ENCODE peak calls at places on chromosomes 5 and 9, in eight cellular contexts. W, C, O, A, T, Q, I and U are unnamed samples.

GRCh38 chr5:157459715-157460599 is at the start of gene NIPAL4:
- DNase-seq in C (no peak), Q (peak), A (no peak), W (peak), I (no peak), T (no peak), O (no peak), U (no peak)

GRCh38 chr5:165296401-165297130 is 1791.1 kb downstream of the MAT2B start:
- DNase-seq in A (no peak), O (no peak), I (no peak), Q (no peak), T (no peak), C (no peak), W (no peak), U (no peak)

GRCh38 chr5:96984506-96985192 is 48.8 kb downstream of the LNPEP start:
- DNase-seq in T (no peak), Q (no peak), W (no peak), C (no peak), A (no peak), I (no peak), O (peak), U (peak)

GRCh38 chr5:172133359-172134029 is 54.5 kb downstream of the STK10 start:
- DNase-seq in O (peak), C (no peak), T (peak), A (no peak), I (peak), Q (peak), W (no peak), U (peak)

GRCh38 chr9:25418974-25419373 is 259.3 kb downstream of the TUSC1 start:
- DNase-seq in I (no peak), Q (no peak), A (no peak), T (no peak), C (no peak), O (peak), W (no peak), U (no peak)

GRCh38 chr9:128254362-128254761 is 21.4 kb downstream of the GOLGA2 start:
- DNase-seq in C (no peak), W (no peak), T (no peak), Q (no peak), I (no peak), O (no peak), A (no peak), U (no peak)

GRCh38 chr9:120931278-120932085 is 4.9 kb upstream of the TRAF1 start:
- DNase-seq in O (peak), C (no peak), Q (peak), W (no peak), I (no peak), T (no peak), A (no peak), U (peak)

GRCh38 chr5:84301535-84301934 is 83.1 kb downstream of the EDIL3 start:
- DNase-seq in Q (no peak), I (no peak), W (peak), O (peak), C (no peak), T (no peak), A (no peak), U (no peak)

GRCh38 chr9:3508531-3509374 is 17.0 kb downstream of the RFX3 start:
- DNase-seq in A (no peak), I (no peak), Q (no peak), O (peak), T (no peak), W (peak), C (no peak), U (no peak)

GRCh38 chr5:63194126-63194525 is 615.5 kb downstream of the LRRC70 start:
- DNase-seq in W (no peak), O (no peak), I (no peak), C (no peak), T (no peak), Q (no peak), A (no peak), U (no peak)

GRCh38 chr9:91966503-91966902 is 16.5 kb upstream of the ROR2 start:
- DNase-seq in T (no peak), A (no peak), O (no peak), I (peak), W (no peak), Q (no peak), C (no peak), U (peak)

GRCh38 chr5:74412064-74412463 is 228.5 kb downstream of the ENC1 start:
- DNase-seq in T (no peak), I (no peak), C (no peak), O (no peak), A (no peak), W (no peak), Q (no peak), U (no peak)

GRCh38 chr9:137972988-137973470 is 95.4 kb downstream of the CACNA1B start:
- DNase-seq in T (no peak), C (no peak), I (no peak), A (no peak), W (no peak), O (no peak), Q (no peak), U (no peak)

GRCh38 chr9:93667006-93667405 is 90.6 kb downstream of the PHF2 start:
- DNase-seq in Q (peak), I (no peak), T (no peak), O (no peak), C (no peak), A (no peak), W (no peak), U (no peak)

GRCh38 chr5:82335807-82336206 is 57.7 kb upstream of the RPS23 start:
- DNase-seq in W (no peak), O (no peak), Q (peak), I (peak), C (no peak), A (no peak), T (no peak), U (peak)

GRCh38 chr5:33929925-33930690 is 6.1 kb upstream of the RXFP3 start:
- DNase-seq in T (peak), Q (no peak), W (no peak), I (no peak), O (no peak), C (no peak), A (no peak), U (peak)

GRCh38 chr5:115100556-115100955 is 69.2 kb downstream of the TRIM36 start:
- DNase-seq in C (no peak), W (no peak), I (peak), A (no peak), Q (peak), O (no peak), T (no peak), U (peak)

GRCh38 chr5:173984218-173984617 is 4.8 kb upstream of the C5orf47 start:
- DNase-seq in Q (no peak), W (peak), C (peak), A (no peak), O (peak), T (no peak), I (no peak), U (no peak)

GRCh38 chr5:137442660-137443059 is 56.5 kb downstream of the SPOCK1 start:
- DNase-seq in A (no peak), T (no peak), W (no peak), C (no peak), I (no peak), O (no peak), Q (no peak), U (no peak)

GRCh38 chr9:120579139-120579749 is 723 bp downstream of the CDK5RAP2 start:
- DNase-seq in Q (no peak), A (no peak), O (no peak), C (no peak), W (peak), T (no peak), I (no peak), U (no peak)

GRCh38 chr5:175478008-175478383 is 364 bp upstream of the SFXN1 start:
- DNase-seq in O (no peak), A (no peak), I (no peak), W (no peak), T (no peak), C (no peak), Q (no peak), U (no peak)

GRCh38 chr9:90925581-90926257 is 124.1 kb downstream of the SYK start:
- DNase-seq in Q (no peak), T (peak), O (peak), I (peak), C (no peak), A (no peak), W (peak), U (peak)

GRCh38 chr9:114869845-114870244 is 60.5 kb downstream of the TNFSF8 start:
- DNase-seq in I (no peak), T (no peak), O (no peak), A (no peak), Q (no peak), C (no peak), W (no peak), U (no peak)

GRCh38 chr5:11595045-11595444 is 309.2 kb downstream of the CTNND2 start:
- DNase-seq in A (no peak), O (no peak), Q (no peak), C (no peak), T (no peak), I (no peak), W (no peak), U (no peak)

GRCh38 chr5:11619339-11620028 is 284.8 kb downstream of the CTNND2 start:
- DNase-seq in O (peak), I (no peak), Q (no peak), T (no peak), W (peak), A (no peak), C (no peak), U (no peak)

GRCh38 chr5:130836729-130837660 is 328.1 kb downstream of the HINT1 start:
- DNase-seq in Q (no peak), T (no peak), A (no peak), O (peak), I (no peak), C (no peak), W (peak), U (peak)
- H3K4me3 ChIP-seq in Q (peak), T (no peak), A (no peak), O (peak), I (peak), C (no peak), W (peak), U (peak)

GRCh38 chr5:139193928-139194327 is 4.2 kb downstream of the SIL1 start:
- DNase-seq in A (no peak), T (no peak), W (peak), Q (no peak), O (no peak), I (no peak), C (no peak), U (no peak)
- TF ChIP-seq CTCF in A (peak), T (peak), W (no peak), Q (peak), O (peak), I (peak), C (peak), U (peak)

GRCh38 chr9:21555911-21556310 is 73.8 kb upstream of the IFNE start:
- DNase-seq in T (no peak), A (no peak), O (peak), W (peak), C (no peak), Q (no peak), I (no peak), U (no peak)

GRCh38 chr9:21556581-21557427 is 74.7 kb upstream of the IFNE start:
- DNase-seq in A (no peak), Q (no peak), C (no peak), W (no peak), O (peak), T (no peak), I (no peak), U (no peak)

GRCh38 chr9:21552244-21552825 is 70.2 kb upstream of the IFNE start:
- DNase-seq in O (no peak), Q (no peak), W (no peak), C (no peak), I (no peak), A (no peak), T (no peak), U (no peak)

GRCh38 chr9:21553441-21553840 is 71.3 kb upstream of the IFNE start:
- DNase-seq in W (no peak), O (no peak), T (no peak), A (no peak), C (no peak), I (no peak), Q (no peak), U (no peak)

GRCh38 chr9:21554813-21555212 is 72.7 kb upstream of the IFNE start:
- DNase-seq in W (no peak), C (no peak), I (no peak), A (no peak), Q (no peak), O (no peak), T (no peak), U (no peak)
- H3K4me3 ChIP-seq in W (peak), C (peak), I (no peak), A (no peak), Q (no peak), O (peak), T (no peak), U (no peak)

GRCh38 chr5:116237917-116238502 is 153.2 kb downstream of the COMMD10 start:
- DNase-seq in Q (no peak), C (peak), O (no peak), W (peak), T (peak), A (no peak), I (no peak), U (peak)
- TF ChIP-seq CTCF in Q (no peak), C (no peak), O (peak), W (no peak), T (peak), A (no peak), I (peak), U (peak)

GRCh38 chr5:149410721-149411432 is 31.8 kb upstream of the IL17B start:
- DNase-seq in O (no peak), W (no peak), I (no peak), A (no peak), Q (no peak), T (no peak), C (no peak), U (peak)
- H3K4me3 ChIP-seq in O (peak), W (no peak), I (peak), A (no peak), Q (no peak), T (peak), C (no peak), U (peak)

DNA sequence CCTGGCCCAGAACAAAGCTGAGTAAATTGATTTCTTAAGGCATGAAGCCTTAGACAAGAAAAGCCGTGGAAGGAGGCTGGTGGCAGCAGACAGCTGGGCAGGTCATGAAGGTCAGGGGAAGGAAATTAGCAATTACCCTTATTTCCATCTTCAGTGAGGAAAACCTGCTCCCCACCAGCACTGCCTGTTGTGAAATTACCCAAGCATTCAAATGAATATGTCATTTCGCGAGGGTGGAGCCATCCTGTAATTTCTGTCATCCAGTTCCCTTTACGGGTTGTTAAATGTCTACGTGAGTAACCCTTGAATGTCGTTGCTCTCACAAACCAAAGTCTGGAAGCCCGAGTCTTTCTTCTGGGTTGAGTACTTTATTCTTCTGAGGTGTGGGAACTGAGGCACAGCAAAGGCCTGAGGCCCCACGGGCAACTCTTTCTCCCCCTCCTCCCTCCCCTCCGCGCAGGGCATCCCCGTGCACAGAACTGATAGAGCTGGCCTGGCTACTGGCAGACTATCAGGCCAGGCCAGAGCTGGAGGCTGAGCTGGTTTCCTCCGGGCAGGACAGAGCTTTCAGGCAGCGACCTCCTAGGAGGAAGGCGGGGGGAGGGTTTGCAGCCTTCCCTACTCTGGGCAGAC is 22.0 kb upstream of the AK3 start:
- DNase-seq in O (peak), W (no peak), I (peak), C (no peak), Q (peak), T (no peak), A (no peak), U (no peak)
- TF ChIP-seq CTCF in O (no peak), W (no peak), I (no peak), C (no peak), Q (no peak), T (no peak), A (no peak), U (no peak)

GRCh38 chr9:134570726-134571325 is 70.8 kb upstream of the COL5A1 start:
- DNase-seq in I (no peak), O (no peak), A (no peak), Q (peak), T (no peak), C (no peak), W (no peak), U (no peak)
- H3K4me3 ChIP-seq in I (no peak), O (no peak), A (no peak), Q (no peak), T (no peak), C (no peak), W (no peak), U (no peak)

GRCh38 chr5:135488727-135489465 is 36.7 kb upstream of the TIFAB start:
- DNase-seq in W (peak), Q (peak), C (peak), A (peak), T (peak), I (peak), O (peak), U (peak)
- TF ChIP-seq CTCF in W (no peak), Q (no peak), C (no peak), A (no peak), T (no peak), I (no peak), O (no peak), U (no peak)

GRCh38 chr5:483434-484184 is 40.6 kb downstream of the EXOC3 start:
- DNase-seq in Q (no peak), O (no peak), W (no peak), A (no peak), I (no peak), T (no peak), C (no peak), U (no peak)
- H3K4me3 ChIP-seq in Q (no peak), O (no peak), W (no peak), A (no peak), I (no peak), T (no peak), C (no peak), U (no peak)